ENCODE peak calls at places on chromosomes 1 and 21, in seven cellular contexts. One of them, this sample, is unnamed.
A peak's percentile ranks its signal among the peaks of the same experiment; 100 is the strongest.

GRCh38 chr1:41394405-41394804 is 33.2 kb downstream of the FOXO6 start:
- DNase-seq in T-helper 2 cell: no peak
- DNase-seq in adipocyte: no peak
- DNase-seq in GM20000: no peak
- DNase-seq in PC-3: no peak
- DNase-seq in activated gamma-delta T cell treated with Interleukin-2 at 50 U/mL for 16 hours: no peak
- DNase-seq in lower lobe of right lung: no peak
- DNase-seq in this sample: no peak

GRCh38 chr1:42690477-42691156 is 8.4 kb downstream of the YBX1 start:
- DNase-seq in T-helper 2 cell: no peak
- DNase-seq in adipocyte: peak; percentile 19
- DNase-seq in GM20000: no peak
- DNase-seq in PC-3: no peak
- DNase-seq in activated gamma-delta T cell treated with Interleukin-2 at 50 U/mL for 16 hours: no peak
- DNase-seq in lower lobe of right lung: no peak
- DNase-seq in this sample: peak; percentile 29

GRCh38 chr1:245858022-245858421 is 649.1 kb downstream of the SMYD3 start:
- DNase-seq in T-helper 2 cell: no peak
- DNase-seq in adipocyte: no peak
- DNase-seq in GM20000: no peak
- DNase-seq in PC-3: no peak
- DNase-seq in activated gamma-delta T cell treated with Interleukin-2 at 50 U/mL for 16 hours: no peak
- DNase-seq in lower lobe of right lung: no peak
- DNase-seq in this sample: no peak

GRCh38 chr1:235834620-235835019 is 32.1 kb downstream of the LYST start:
- DNase-seq in T-helper 2 cell: no peak
- DNase-seq in adipocyte: no peak
- DNase-seq in GM20000: no peak
- DNase-seq in PC-3: no peak
- DNase-seq in activated gamma-delta T cell treated with Interleukin-2 at 50 U/mL for 16 hours: no peak
- DNase-seq in lower lobe of right lung: no peak
- DNase-seq in this sample: no peak

GRCh38 chr1:226370144-226370923 is 37.6 kb downstream of the PARP1 start:
- DNase-seq in T-helper 2 cell: no peak
- DNase-seq in adipocyte: no peak
- DNase-seq in GM20000: peak; percentile 46
- DNase-seq in PC-3: no peak
- DNase-seq in activated gamma-delta T cell treated with Interleukin-2 at 50 U/mL for 16 hours: no peak
- DNase-seq in lower lobe of right lung: no peak
- DNase-seq in this sample: no peak

GRCh38 chr1:193275773-193276172 is 89.4 kb upstream of the B3GALT2 start:
- DNase-seq in T-helper 2 cell: no peak
- DNase-seq in adipocyte: no peak
- DNase-seq in GM20000: no peak
- DNase-seq in PC-3: no peak
- DNase-seq in activated gamma-delta T cell treated with Interleukin-2 at 50 U/mL for 16 hours: no peak
- DNase-seq in lower lobe of right lung: no peak
- DNase-seq in this sample: no peak

GRCh38 chr1:204410764-204411450 is 710 bp downstream of the PPP1R15B start:
- DNase-seq in T-helper 2 cell: no peak
- DNase-seq in adipocyte: peak; percentile 80
- DNase-seq in GM20000: peak; percentile 38
- DNase-seq in PC-3: peak; percentile 52
- DNase-seq in activated gamma-delta T cell treated with Interleukin-2 at 50 U/mL for 16 hours: no peak
- DNase-seq in lower lobe of right lung: peak; percentile 75
- DNase-seq in this sample: peak; percentile 26

GRCh38 chr1:93846151-93846928 is 32.7 kb downstream of the DNTTIP2 start:
- DNase-seq in T-helper 2 cell: peak; percentile 70
- DNase-seq in adipocyte: peak; percentile 94
- DNase-seq in GM20000: peak; percentile 90
- DNase-seq in PC-3: peak; percentile 80
- DNase-seq in activated gamma-delta T cell treated with Interleukin-2 at 50 U/mL for 16 hours: peak; percentile 78
- DNase-seq in lower lobe of right lung: peak; percentile 95
- DNase-seq in this sample: peak; percentile 52

GRCh38 chr1:17198476-17199258 is 6.3 kb upstream of the PADI1 start:
- DNase-seq in T-helper 2 cell: no peak
- DNase-seq in adipocyte: no peak
- DNase-seq in GM20000: no peak
- DNase-seq in PC-3: no peak
- DNase-seq in activated gamma-delta T cell treated with Interleukin-2 at 50 U/mL for 16 hours: no peak
- DNase-seq in lower lobe of right lung: no peak
- DNase-seq in this sample: no peak

GRCh38 chr1:178273707-178274410 is 180.0 kb downstream of the RASAL2 start:
- DNase-seq in T-helper 2 cell: no peak
- DNase-seq in adipocyte: no peak
- DNase-seq in GM20000: no peak
- DNase-seq in PC-3: peak; percentile 4
- DNase-seq in activated gamma-delta T cell treated with Interleukin-2 at 50 U/mL for 16 hours: no peak
- DNase-seq in lower lobe of right lung: no peak
- DNase-seq in this sample: peak; percentile 74

GRCh38 chr1:93488222-93488621 is 40.3 kb downstream of the FNBP1L start:
- DNase-seq in T-helper 2 cell: no peak
- DNase-seq in adipocyte: no peak
- DNase-seq in GM20000: no peak
- DNase-seq in PC-3: no peak
- DNase-seq in activated gamma-delta T cell treated with Interleukin-2 at 50 U/mL for 16 hours: no peak
- DNase-seq in lower lobe of right lung: no peak
- DNase-seq in this sample: no peak

GRCh38 chr21:43597052-43597451 is 62.2 kb downstream of the HSF2BP start:
- DNase-seq in T-helper 2 cell: no peak
- DNase-seq in adipocyte: peak; percentile 67
- DNase-seq in GM20000: no peak
- DNase-seq in PC-3: peak; percentile 81
- DNase-seq in activated gamma-delta T cell treated with Interleukin-2 at 50 U/mL for 16 hours: no peak
- DNase-seq in lower lobe of right lung: no peak
- DNase-seq in this sample: peak; percentile 83

GRCh38 chr1:25003457-25004190 is 73.5 kb upstream of the RUNX3 start:
- DNase-seq in T-helper 2 cell: no peak
- DNase-seq in adipocyte: no peak
- DNase-seq in GM20000: no peak
- DNase-seq in PC-3: peak; percentile 13
- DNase-seq in activated gamma-delta T cell treated with Interleukin-2 at 50 U/mL for 16 hours: no peak
- DNase-seq in lower lobe of right lung: no peak
- DNase-seq in this sample: no peak

GRCh38 chr21:17461014-17461413 is 51.8 kb upstream of the CXADR start:
- DNase-seq in T-helper 2 cell: no peak
- DNase-seq in adipocyte: peak; percentile 75
- DNase-seq in GM20000: no peak
- DNase-seq in PC-3: peak; percentile 31
- DNase-seq in activated gamma-delta T cell treated with Interleukin-2 at 50 U/mL for 16 hours: no peak
- DNase-seq in lower lobe of right lung: no peak
- DNase-seq in this sample: peak; percentile 82

GRCh38 chr1:152112101-152112884 is 3.0 kb downstream of the TCHH start:
- DNase-seq in T-helper 2 cell: no peak
- DNase-seq in adipocyte: peak; percentile 22
- DNase-seq in GM20000: no peak
- DNase-seq in PC-3: peak; percentile 13
- DNase-seq in activated gamma-delta T cell treated with Interleukin-2 at 50 U/mL for 16 hours: no peak
- DNase-seq in lower lobe of right lung: no peak
- DNase-seq in this sample: no peak

GRCh38 chr1:91742848-91743292 is 143.1 kb downstream of the TGFBR3 start:
- DNase-seq in T-helper 2 cell: no peak
- DNase-seq in adipocyte: no peak
- DNase-seq in GM20000: no peak
- DNase-seq in PC-3: peak; percentile 39
- DNase-seq in activated gamma-delta T cell treated with Interleukin-2 at 50 U/mL for 16 hours: no peak
- DNase-seq in lower lobe of right lung: no peak
- DNase-seq in this sample: peak; percentile 70

GRCh38 chr1:19480282-19480681 is 5.1 kb downstream of the CAPZB start:
- DNase-seq in T-helper 2 cell: no peak
- DNase-seq in adipocyte: no peak
- DNase-seq in GM20000: no peak
- DNase-seq in PC-3: no peak
- DNase-seq in activated gamma-delta T cell treated with Interleukin-2 at 50 U/mL for 16 hours: no peak
- DNase-seq in lower lobe of right lung: no peak
- DNase-seq in this sample: no peak

GRCh38 chr1:164664127-164664526 is 105.1 kb downstream of the PBX1 start:
- DNase-seq in T-helper 2 cell: no peak
- DNase-seq in adipocyte: no peak
- DNase-seq in GM20000: no peak
- DNase-seq in PC-3: no peak
- DNase-seq in activated gamma-delta T cell treated with Interleukin-2 at 50 U/mL for 16 hours: no peak
- DNase-seq in lower lobe of right lung: no peak
- DNase-seq in this sample: no peak

GRCh38 chr1:13788795-13789194 is 88.8 kb downstream of the PRDM2 start:
- DNase-seq in T-helper 2 cell: no peak
- DNase-seq in adipocyte: no peak
- DNase-seq in GM20000: no peak
- DNase-seq in PC-3: no peak
- DNase-seq in activated gamma-delta T cell treated with Interleukin-2 at 50 U/mL for 16 hours: no peak
- DNase-seq in lower lobe of right lung: no peak
- DNase-seq in this sample: no peak

GRCh38 chr1:6970256-6970655 is 185.0 kb downstream of the CAMTA1 start:
- DNase-seq in T-helper 2 cell: no peak
- DNase-seq in adipocyte: no peak
- DNase-seq in GM20000: no peak
- DNase-seq in PC-3: no peak
- DNase-seq in activated gamma-delta T cell treated with Interleukin-2 at 50 U/mL for 16 hours: no peak
- DNase-seq in lower lobe of right lung: no peak
- DNase-seq in this sample: no peak

GRCh38 chr1:45924736-45925135 is 121.3 kb downstream of the MAST2 start:
- DNase-seq in T-helper 2 cell: no peak
- DNase-seq in adipocyte: peak; percentile 19
- DNase-seq in GM20000: no peak
- DNase-seq in PC-3: no peak
- DNase-seq in activated gamma-delta T cell treated with Interleukin-2 at 50 U/mL for 16 hours: no peak
- DNase-seq in lower lobe of right lung: no peak
- DNase-seq in this sample: peak; percentile 48

GRCh38 chr1:185789846-185790735 is 55.9 kb downstream of the HMCN1 start:
- DNase-seq in T-helper 2 cell: no peak
- DNase-seq in adipocyte: peak; percentile 52
- DNase-seq in GM20000: no peak
- DNase-seq in PC-3: peak; percentile 12
- DNase-seq in activated gamma-delta T cell treated with Interleukin-2 at 50 U/mL for 16 hours: no peak
- DNase-seq in lower lobe of right lung: no peak
- DNase-seq in this sample: no peak

GRCh38 chr1:59360170-59360569 is 63.3 kb downstream of the FGGY start:
- DNase-seq in T-helper 2 cell: no peak
- DNase-seq in adipocyte: peak; percentile 42
- DNase-seq in GM20000: no peak
- DNase-seq in PC-3: peak; percentile 70
- DNase-seq in activated gamma-delta T cell treated with Interleukin-2 at 50 U/mL for 16 hours: no peak
- DNase-seq in lower lobe of right lung: no peak
- DNase-seq in this sample: peak; percentile 82

GRCh38 chr1:28199328-28200233 is 23.1 kb upstream of the PTAFR start:
- DNase-seq in T-helper 2 cell: peak; percentile 14
- DNase-seq in adipocyte: no peak
- DNase-seq in GM20000: peak; percentile 86
- DNase-seq in PC-3: no peak
- DNase-seq in activated gamma-delta T cell treated with Interleukin-2 at 50 U/mL for 16 hours: peak; percentile 67
- DNase-seq in lower lobe of right lung: no peak
- DNase-seq in this sample: no peak

GRCh38 chr1:172390620-172391491 is 29.6 kb upstream of the C1orf105 start:
- DNase-seq in T-helper 2 cell: no peak
- DNase-seq in adipocyte: peak; percentile 68
- DNase-seq in GM20000: peak; percentile 25
- DNase-seq in PC-3: no peak
- DNase-seq in activated gamma-delta T cell treated with Interleukin-2 at 50 U/mL for 16 hours: no peak
- DNase-seq in lower lobe of right lung: no peak
- DNase-seq in this sample: peak; percentile 34

GRCh38 chr1:240455228-240455821 is 156.6 kb downstream of the GREM2 start:
- DNase-seq in T-helper 2 cell: no peak
- DNase-seq in adipocyte: no peak
- DNase-seq in GM20000: no peak
- DNase-seq in PC-3: peak; percentile 54
- DNase-seq in activated gamma-delta T cell treated with Interleukin-2 at 50 U/mL for 16 hours: no peak
- DNase-seq in lower lobe of right lung: no peak
- DNase-seq in this sample: peak; percentile 12

GRCh38 chr1:7845761-7846160 is 7.1 kb downstream of the UTS2 start:
- DNase-seq in T-helper 2 cell: no peak
- DNase-seq in adipocyte: peak; percentile 4
- DNase-seq in GM20000: no peak
- DNase-seq in PC-3: no peak
- DNase-seq in activated gamma-delta T cell treated with Interleukin-2 at 50 U/mL for 16 hours: no peak
- DNase-seq in lower lobe of right lung: no peak
- DNase-seq in this sample: no peak

GRCh38 chr1:4027492-4028138 is 127.5 kb upstream of the C1orf174 start:
- DNase-seq in T-helper 2 cell: no peak
- DNase-seq in adipocyte: no peak
- DNase-seq in GM20000: peak; percentile 84
- DNase-seq in PC-3: no peak
- DNase-seq in activated gamma-delta T cell treated with Interleukin-2 at 50 U/mL for 16 hours: no peak
- DNase-seq in lower lobe of right lung: no peak
- DNase-seq in this sample: no peak

GRCh38 chr1:207964195-207964966 is 53.5 kb upstream of the CD34 start:
- DNase-seq in T-helper 2 cell: no peak
- DNase-seq in adipocyte: peak; percentile 30
- DNase-seq in GM20000: no peak
- DNase-seq in PC-3: peak; percentile 21
- DNase-seq in activated gamma-delta T cell treated with Interleukin-2 at 50 U/mL for 16 hours: no peak
- DNase-seq in lower lobe of right lung: no peak
- DNase-seq in this sample: peak; percentile 77

GRCh38 chr1:179366093-179366800 is 476 bp downstream of the AXDND1 start:
- DNase-seq in T-helper 2 cell: no peak
- DNase-seq in adipocyte: peak; percentile 47
- DNase-seq in GM20000: no peak
- DNase-seq in PC-3: no peak
- DNase-seq in activated gamma-delta T cell treated with Interleukin-2 at 50 U/mL for 16 hours: no peak
- DNase-seq in lower lobe of right lung: no peak
- DNase-seq in this sample: no peak

GRCh38 chr1:182650678-182651669 is 33.4 kb downstream of the RGS8 start:
- DNase-seq in T-helper 2 cell: no peak
- DNase-seq in adipocyte: peak; percentile 24
- DNase-seq in GM20000: no peak
- DNase-seq in PC-3: no peak
- DNase-seq in activated gamma-delta T cell treated with Interleukin-2 at 50 U/mL for 16 hours: no peak
- DNase-seq in lower lobe of right lung: no peak
- DNase-seq in this sample: no peak

GRCh38 chr1:19445417-19446342 is 39.7 kb downstream of the CAPZB start:
- DNase-seq in T-helper 2 cell: no peak
- DNase-seq in adipocyte: peak; percentile 55
- DNase-seq in GM20000: no peak
- DNase-seq in PC-3: no peak
- DNase-seq in activated gamma-delta T cell treated with Interleukin-2 at 50 U/mL for 16 hours: no peak
- DNase-seq in lower lobe of right lung: peak; percentile 63
- DNase-seq in this sample: no peak

GRCh38 chr1:205811660-205812059 is 1.3 kb downstream of the SLC41A1 start:
- DNase-seq in T-helper 2 cell: no peak
- DNase-seq in adipocyte: peak; percentile 28
- DNase-seq in GM20000: no peak
- DNase-seq in PC-3: no peak
- DNase-seq in activated gamma-delta T cell treated with Interleukin-2 at 50 U/mL for 16 hours: no peak
- DNase-seq in lower lobe of right lung: peak; percentile 53
- DNase-seq in this sample: no peak

GRCh38 chr21:28333455-28334108 is 659.1 kb downstream of the LTN1 start:
- DNase-seq in T-helper 2 cell: no peak
- DNase-seq in adipocyte: peak; percentile 58
- DNase-seq in GM20000: no peak
- DNase-seq in PC-3: no peak
- DNase-seq in activated gamma-delta T cell treated with Interleukin-2 at 50 U/mL for 16 hours: no peak
- DNase-seq in lower lobe of right lung: no peak
- DNase-seq in this sample: peak; percentile 63

GRCh38 chr1:175219774-175220173 is 27.2 kb upstream of the KIAA0040 start:
- DNase-seq in T-helper 2 cell: no peak
- DNase-seq in adipocyte: no peak
- DNase-seq in GM20000: no peak
- DNase-seq in PC-3: no peak
- DNase-seq in activated gamma-delta T cell treated with Interleukin-2 at 50 U/mL for 16 hours: no peak
- DNase-seq in lower lobe of right lung: no peak
- DNase-seq in this sample: no peak

GRCh38 chr1:232183802-232184201 is 446.1 kb downstream of the SIPA1L2 start:
- DNase-seq in T-helper 2 cell: no peak
- DNase-seq in adipocyte: no peak
- DNase-seq in GM20000: no peak
- DNase-seq in PC-3: no peak
- DNase-seq in activated gamma-delta T cell treated with Interleukin-2 at 50 U/mL for 16 hours: no peak
- DNase-seq in lower lobe of right lung: no peak
- DNase-seq in this sample: peak; percentile 52

This sample was measured in bronchial epithelial cell.